ENCODE peak calls at places on chromosomes 12 and 14, in six cellular contexts. C, D, H, K, Z and N are unnamed samples.

GRCh38 chr12:46332260-46332659 is 40.3 kb downstream of the SLC38A2 start:
- DNase-seq in C (no peak), D (no peak), H (no peak), K (no peak), Z (no peak), N (no peak)

GRCh38 chr12:3777206-3777809 is 24.4 kb upstream of the CRACR2A start:
- DNase-seq in C (no peak), D (peak; percentile 53), H (no peak), K (no peak), Z (no peak), N (no peak)

GRCh38 chr14:44529026-44529425 is 21.9 kb upstream of the FSCB start:
- DNase-seq in C (no peak), D (no peak), H (no peak), K (no peak), Z (no peak), N (no peak)

GRCh38 chr12:49868952-49869815 is 26.3 kb upstream of the BCDIN3D start:
- DNase-seq in C (no peak), D (peak; percentile 65), H (no peak), K (peak; percentile 96), Z (no peak), N (no peak)

GRCh38 chr14:34111933-34112332 is 161.1 kb upstream of the EGLN3 start:
- DNase-seq in C (no peak), D (no peak), H (no peak), K (no peak), Z (no peak), N (no peak)

GRCh38 chr14:102986810-102987579 is 64.5 kb downstream of the AMN start:
- DNase-seq in C (no peak), D (peak; percentile 66), H (no peak), K (no peak), Z (no peak), N (no peak)

GRCh38 chr12:96194901-96195844 is 998 bp downstream of the ELK3 start:
- DNase-seq in C (no peak), D (peak; percentile 44), H (peak; percentile 62), K (peak; percentile 79), Z (peak; percentile 64), N (peak; percentile 77)

GRCh38 chr14:43568022-43568421 is 939.1 kb downstream of the FSCB start:
- DNase-seq in C (no peak), D (no peak), H (no peak), K (no peak), Z (no peak), N (no peak)

GRCh38 chr12:30970559-30971202 is 44.1 kb downstream of the TSPAN11 start:
- DNase-seq in C (no peak), D (peak; percentile 36), H (no peak), K (no peak), Z (no peak), N (no peak)

GRCh38 chr14:85076111-85076510 is 453.8 kb upstream of the FLRT2 start:
- DNase-seq in C (no peak), D (no peak), H (no peak), K (no peak), Z (no peak), N (no peak)

GRCh38 chr12:58850826-58851225 is 69.5 kb downstream of the LRIG3 start:
- DNase-seq in C (no peak), D (no peak), H (no peak), K (no peak), Z (no peak), N (no peak)

GRCh38 chr12:24418157-24418556 is 468.7 kb upstream of the SOX5 start:
- DNase-seq in C (no peak), D (no peak), H (no peak), K (no peak), Z (no peak), N (no peak)

GRCh38 chr12:76685246-76685678 is 78.7 kb upstream of the ZDHHC17 start:
- DNase-seq in C (no peak), D (no peak), H (no peak), K (no peak), Z (no peak), N (no peak)

GRCh38 chr14:55126932-55127490 is 2.0 kb upstream of the LGALS3 start:
- DNase-seq in C (no peak), D (peak; percentile 41), H (no peak), K (no peak), Z (no peak), N (no peak)

GRCh38 chr12:117662620-117663395 is 301.4 kb upstream of the NOS1 start:
- DNase-seq in C (no peak), D (no peak), H (no peak), K (no peak), Z (no peak), N (no peak)

GRCh38 chr14:22252591-22253178 is 336.3 kb downstream of the DAD1 start:
- DNase-seq in C (no peak), D (no peak), H (no peak), K (no peak), Z (no peak), N (no peak)

GRCh38 chr12:123270380-123271181 is 1.1 kb downstream of the CDK2AP1 start:
- DNase-seq in C (no peak), D (no peak), H (no peak), K (peak; percentile 72), Z (no peak), N (no peak)

GRCh38 chr12:28021704-28022103 is 49.2 kb upstream of the PTHLH start:
- DNase-seq in C (no peak), D (no peak), H (no peak), K (no peak), Z (no peak), N (no peak)

GRCh38 chr14:68655021-68655811 is 137.7 kb downstream of the ZFP36L1 start:
- DNase-seq in C (no peak), D (no peak), H (no peak), K (no peak), Z (no peak), N (no peak)

GRCh38 chr12:116693259-116694227 is 44.3 kb downstream of the SPRING1 start:
- DNase-seq in C (no peak), D (no peak), H (no peak), K (no peak), Z (no peak), N (no peak)